ENCODE peak calls at places on chromosomes 6 and 20, in ten cellular contexts. V is stimulated activated CD4-positive, alpha-beta T cell treated with anti-CD3 and anti-CD28 coated beads, Interleukin-1b, Interleukin-23, amount 100 ng/mL, for 1 hour; Z is SK-N-DZ; I is retina; Q is caudate nucleus; C is sciatic nerve; U is EH; F is cardiac muscle cell; R is nucleus accumbens; O is A549. L is an unnamed sample.

GRCh38 chr20:58854638-58855471 is 2.3 kb downstream of the GNAS start:
- DNase-seq in V (no peak), Z (no peak), I (peak; percentile 59), Q (no peak), C (no peak), U (no peak), F (no peak), R (no peak), O (no peak), L (peak; percentile 31)

GRCh38 chr6:10205120-10205519 is 209.8 kb downstream of the TFAP2A start:
- DNase-seq in V (no peak), Z (no peak), I (no peak), Q (no peak), C (no peak), U (no peak), F (no peak), R (no peak), O (no peak), L (no peak)

GRCh38 chr6:20827798-20828197 is 293.5 kb downstream of the CDKAL1 start:
- DNase-seq in V (no peak), Z (no peak), I (no peak), Q (no peak), C (no peak), U (peak; percentile 67), F (peak; percentile 94), R (no peak), O (no peak), L (peak; percentile 54)

GRCh38 chr6:2807342-2808090 is 34.1 kb downstream of the SERPINB1 start:
- DNase-seq in V (no peak), Z (no peak), I (no peak), Q (no peak), C (no peak), U (no peak), F (peak; percentile 47), R (peak; percentile 21), O (no peak), L (no peak)

GRCh38 chr6:110703010-110703905 is 112.0 kb downstream of the CDK19 start:
- DNase-seq in V (no peak), Z (no peak), I (no peak), Q (no peak), C (no peak), U (peak; percentile 23), F (no peak), R (no peak), O (no peak), L (peak; percentile 85)

GRCh38 chr6:90369024-90369519 is 72.4 kb upstream of the BACH2 start:
- DNase-seq in V (no peak), Z (no peak), I (no peak), Q (no peak), C (peak; percentile 71), U (peak; percentile 100), F (peak; percentile 99), R (no peak), O (peak; percentile 96), L (peak; percentile 99)

GRCh38 chr6:39587080-39587479 is 138.1 kb downstream of the KIF6 start:
- DNase-seq in V (no peak), Z (no peak), I (no peak), Q (no peak), C (no peak), U (no peak), F (no peak), R (no peak), O (no peak), L (no peak)

GRCh38 chr20:53914861-53915458 is 155.4 kb downstream of the BCAS1 start:
- DNase-seq in V (no peak), Z (peak; percentile 57), I (no peak), Q (no peak), C (no peak), U (no peak), F (no peak), R (no peak), O (no peak), L (no peak)

GRCh38 chr20:19774086-19774933 is 16.3 kb downstream of the RIN2 start:
- DNase-seq in V (no peak), Z (no peak), I (no peak), Q (no peak), C (no peak), U (peak; percentile 50), F (peak; percentile 16), R (no peak), O (no peak), L (no peak)

GRCh38 chr6:20778917-20779316 is 244.7 kb downstream of the CDKAL1 start:
- DNase-seq in V (no peak), Z (no peak), I (no peak), Q (no peak), C (no peak), U (no peak), F (no peak), R (no peak), O (no peak), L (no peak)

GRCh38 chr6:139325686-139326085 is 33.9 kb upstream of the TXLNB start:
- DNase-seq in V (no peak), Z (no peak), I (no peak), Q (no peak), C (no peak), U (no peak), F (no peak), R (no peak), O (no peak), L (no peak)

GRCh38 chr6:142947702-142948480 is 2.9 kb upstream of the HIVEP2 start:
- DNase-seq in V (no peak), Z (peak; percentile 3), I (no peak), Q (no peak), C (no peak), U (no peak), F (no peak), R (no peak), O (no peak), L (no peak)

GRCh38 chr20:5312518-5312917 is 4.2 kb downstream of the PROKR2 start:
- DNase-seq in V (no peak), Z (no peak), I (no peak), Q (no peak), C (no peak), U (no peak), F (no peak), R (no peak), O (no peak), L (no peak)

GRCh38 chr6:151313060-151313459 is 73.3 kb downstream of the AKAP12 start:
- DNase-seq in V (no peak), Z (no peak), I (no peak), Q (no peak), C (no peak), U (no peak), F (peak; percentile 36), R (no peak), O (no peak), L (no peak)

GRCh38 chr6:137697267-137697938 is 169.7 kb upstream of the TNFAIP3 start:
- DNase-seq in V (no peak), Z (no peak), I (no peak), Q (no peak), C (no peak), U (peak; percentile 95), F (peak; percentile 82), R (no peak), O (peak; percentile 71), L (peak; percentile 74)

GRCh38 chr6:106199998-106200397 is 113.9 kb downstream of the PRDM1 start:
- DNase-seq in V (no peak), Z (no peak), I (no peak), Q (no peak), C (no peak), U (peak; percentile 97), F (peak; percentile 56), R (no peak), O (no peak), L (peak; percentile 81)

GRCh38 chr6:31239854-31240253 is 32.0 kb downstream of the HLA-C start:
- DNase-seq in V (no peak), Z (no peak), I (no peak), Q (no peak), C (no peak), U (peak; percentile 3), F (no peak), R (no peak), O (no peak), L (peak; percentile 5)

GRCh38 chr6:46917002-46917401 is 4.7 kb downstream of the ADGRF5 start:
- DNase-seq in V (no peak), Z (no peak), I (peak; percentile 6), Q (no peak), C (no peak), U (no peak), F (no peak), R (no peak), O (no peak), L (no peak)

GRCh38 chr6:95145457-95145856 is 431.9 kb upstream of the MANEA start:
- DNase-seq in V (no peak), Z (no peak), I (no peak), Q (no peak), C (no peak), U (no peak), F (no peak), R (no peak), O (no peak), L (no peak)

GRCh38 chr6:5339757-5340156 is 78.4 kb downstream of the FARS2 start:
- DNase-seq in V (no peak), Z (no peak), I (no peak), Q (no peak), C (no peak), U (no peak), F (no peak), R (no peak), O (no peak), L (no peak)

GRCh38 chr6:16735014-16735413 is 26.2 kb downstream of the ATXN1 start:
- DNase-seq in V (no peak), Z (no peak), I (no peak), Q (no peak), C (no peak), U (no peak), F (no peak), R (no peak), O (no peak), L (no peak)

GRCh38 chr20:4051413-4052138 is 36.2 kb upstream of the RNF24 start:
- DNase-seq in V (no peak), Z (no peak), I (no peak), Q (no peak), C (no peak), U (no peak), F (peak; percentile 65), R (no peak), O (no peak), L (no peak)

GRCh38 chr6:53347921-53348435 is 772 bp downstream of the ELOVL5 start:
- DNase-seq in V (no peak), Z (peak; percentile 72), I (peak; percentile 93), Q (peak; percentile 46), C (peak; percentile 84), U (peak; percentile 81), F (peak; percentile 77), R (peak; percentile 73), O (peak; percentile 32), L (peak; percentile 88)

GRCh38 chr6:45000833-45001232 is 327.3 kb upstream of the RUNX2 start:
- DNase-seq in V (no peak), Z (no peak), I (no peak), Q (no peak), C (no peak), U (no peak), F (no peak), R (no peak), O (no peak), L (no peak)

GRCh38 chr20:17570347-17571152 is 675 bp downstream of the DSTN start:
- DNase-seq in V (no peak), Z (peak; percentile 86), I (no peak), Q (no peak), C (peak; percentile 77), U (peak; percentile 66), F (peak; percentile 55), R (peak; percentile 41), O (peak; percentile 77), L (peak; percentile 62)

GRCh38 chr6:142440603-142441293 is 138.9 kb downstream of the ADGRG6 start:
- DNase-seq in V (no peak), Z (no peak), I (no peak), Q (no peak), C (no peak), U (no peak), F (no peak), R (no peak), O (no peak), L (no peak)

GRCh38 chr6:139278190-139278589 is 13.6 kb downstream of the TXLNB start:
- DNase-seq in V (no peak), Z (no peak), I (no peak), Q (no peak), C (no peak), U (no peak), F (no peak), R (no peak), O (no peak), L (no peak)

GRCh38 chr6:49463612-49463967 is 420 bp downstream of the CENPQ start:
- DNase-seq in V (no peak), Z (no peak), I (no peak), Q (no peak), C (no peak), U (no peak), F (no peak), R (no peak), O (no peak), L (no peak)

L was measured in foreskin fibroblast.